ENCODE peak calls at places on chromosomes 11 and 22, in four cellular contexts. One of them, this sample, is unnamed.

GRCh38 chr11:613369-613968 is 2.3 kb downstream of the IRF7 start:
- DNase-seq in head of caudate nucleus: peak; percentile 79
- DNase-seq in naive thymus-derived CD4-positive, alpha-beta T cell: peak; percentile 20
- DNase-seq in stimulated activated CD4-positive, alpha-beta T cell treated with anti-CD3 and anti-CD28 coated beads, Interleukin-1b, Interleukin-23, amount 100 ng/mL, for 1 hour: peak; percentile 61
- DNase-seq in this sample: no peak

GRCh38 chr22:45302047-45302446 is 7.7 kb upstream of the FAM118A start:
- DNase-seq in naive thymus-derived CD4-positive, alpha-beta T cell: no peak
- DNase-seq in stimulated activated CD4-positive, alpha-beta T cell treated with anti-CD3 and anti-CD28 coated beads, Interleukin-1b, Interleukin-23, amount 100 ng/mL, for 1 hour: no peak
- DNase-seq in head of caudate nucleus: no peak
- DNase-seq in this sample: no peak

GRCh38 chr22:47110817-47111443 is 348.5 kb downstream of the TBC1D22A start:
- DNase-seq in naive thymus-derived CD4-positive, alpha-beta T cell: no peak
- DNase-seq in stimulated activated CD4-positive, alpha-beta T cell treated with anti-CD3 and anti-CD28 coated beads, Interleukin-1b, Interleukin-23, amount 100 ng/mL, for 1 hour: no peak
- DNase-seq in head of caudate nucleus: no peak
- DNase-seq in this sample: no peak

GRCh38 chr22:32957093-32957835 is 100.9 kb downstream of the SYN3 start:
- DNase-seq in stimulated activated CD4-positive, alpha-beta T cell treated with anti-CD3 and anti-CD28 coated beads, Interleukin-1b, Interleukin-23, amount 100 ng/mL, for 1 hour: no peak
- DNase-seq in naive thymus-derived CD4-positive, alpha-beta T cell: no peak
- DNase-seq in head of caudate nucleus: no peak
- DNase-seq in this sample: no peak

GRCh38 chr11:107598225-107599139 is 7.5 kb downstream of the ELMOD1 start:
- DNase-seq in naive thymus-derived CD4-positive, alpha-beta T cell: no peak
- DNase-seq in head of caudate nucleus: no peak
- DNase-seq in stimulated activated CD4-positive, alpha-beta T cell treated with anti-CD3 and anti-CD28 coated beads, Interleukin-1b, Interleukin-23, amount 100 ng/mL, for 1 hour: no peak
- DNase-seq in this sample: no peak

GRCh38 chr11:2886191-2886894 is 768 bp upstream of the CDKN1C start:
- DNase-seq in naive thymus-derived CD4-positive, alpha-beta T cell: no peak
- DNase-seq in stimulated activated CD4-positive, alpha-beta T cell treated with anti-CD3 and anti-CD28 coated beads, Interleukin-1b, Interleukin-23, amount 100 ng/mL, for 1 hour: no peak
- DNase-seq in head of caudate nucleus: peak; percentile 75
- DNase-seq in this sample: no peak

GRCh38 chr22:42814215-42814614 is 42.9 kb downstream of the ARFGAP3 start:
- DNase-seq in stimulated activated CD4-positive, alpha-beta T cell treated with anti-CD3 and anti-CD28 coated beads, Interleukin-1b, Interleukin-23, amount 100 ng/mL, for 1 hour: no peak
- DNase-seq in head of caudate nucleus: no peak
- DNase-seq in naive thymus-derived CD4-positive, alpha-beta T cell: no peak
- DNase-seq in this sample: no peak

GRCh38 chr11:17275376-17276235 is 933 bp upstream of the NUCB2 start:
- DNase-seq in naive thymus-derived CD4-positive, alpha-beta T cell: no peak
- DNase-seq in head of caudate nucleus: no peak
- DNase-seq in stimulated activated CD4-positive, alpha-beta T cell treated with anti-CD3 and anti-CD28 coated beads, Interleukin-1b, Interleukin-23, amount 100 ng/mL, for 1 hour: no peak
- DNase-seq in this sample: no peak

GRCh38 chr11:121889931-121890330 is 226.1 kb downstream of the BLID start:
- DNase-seq in head of caudate nucleus: no peak
- DNase-seq in stimulated activated CD4-positive, alpha-beta T cell treated with anti-CD3 and anti-CD28 coated beads, Interleukin-1b, Interleukin-23, amount 100 ng/mL, for 1 hour: no peak
- DNase-seq in naive thymus-derived CD4-positive, alpha-beta T cell: no peak
- DNase-seq in this sample: no peak

GRCh38 chr11:90555477-90555876 is 332.6 kb upstream of the CHORDC1 start:
- DNase-seq in naive thymus-derived CD4-positive, alpha-beta T cell: no peak
- DNase-seq in stimulated activated CD4-positive, alpha-beta T cell treated with anti-CD3 and anti-CD28 coated beads, Interleukin-1b, Interleukin-23, amount 100 ng/mL, for 1 hour: no peak
- DNase-seq in head of caudate nucleus: no peak
- DNase-seq in this sample: no peak

GRCh38 chr11:65468874-65469333 is 29.9 kb upstream of the MALAT1 start:
- DNase-seq in naive thymus-derived CD4-positive, alpha-beta T cell: no peak
- DNase-seq in head of caudate nucleus: peak; percentile 62
- DNase-seq in stimulated activated CD4-positive, alpha-beta T cell treated with anti-CD3 and anti-CD28 coated beads, Interleukin-1b, Interleukin-23, amount 100 ng/mL, for 1 hour: no peak
- DNase-seq in this sample: no peak

GRCh38 chr22:45891471-45891995 is 85.4 kb downstream of the WNT7B start:
- DNase-seq in naive thymus-derived CD4-positive, alpha-beta T cell: no peak
- DNase-seq in head of caudate nucleus: no peak
- DNase-seq in stimulated activated CD4-positive, alpha-beta T cell treated with anti-CD3 and anti-CD28 coated beads, Interleukin-1b, Interleukin-23, amount 100 ng/mL, for 1 hour: no peak
- DNase-seq in this sample: no peak

GRCh38 chr11:117597083-117597482 is 199.9 kb downstream of the DSCAML1 start:
- DNase-seq in head of caudate nucleus: peak; percentile 53
- DNase-seq in naive thymus-derived CD4-positive, alpha-beta T cell: no peak
- DNase-seq in stimulated activated CD4-positive, alpha-beta T cell treated with anti-CD3 and anti-CD28 coated beads, Interleukin-1b, Interleukin-23, amount 100 ng/mL, for 1 hour: no peak
- DNase-seq in this sample: no peak

GRCh38 chr22:41048791-41049717 is 43.3 kb upstream of the EP300 start:
- DNase-seq in stimulated activated CD4-positive, alpha-beta T cell treated with anti-CD3 and anti-CD28 coated beads, Interleukin-1b, Interleukin-23, amount 100 ng/mL, for 1 hour: no peak
- DNase-seq in naive thymus-derived CD4-positive, alpha-beta T cell: no peak
- DNase-seq in head of caudate nucleus: peak; percentile 48
- DNase-seq in this sample: no peak

GRCh38 chr11:392102-392777 is 1.8 kb upstream of the PKP3 start:
- DNase-seq in naive thymus-derived CD4-positive, alpha-beta T cell: no peak
- DNase-seq in stimulated activated CD4-positive, alpha-beta T cell treated with anti-CD3 and anti-CD28 coated beads, Interleukin-1b, Interleukin-23, amount 100 ng/mL, for 1 hour: no peak
- DNase-seq in head of caudate nucleus: no peak
- DNase-seq in this sample: no peak

GRCh38 chr11:47466201-47466600 is 17.3 kb upstream of the RAPSN start:
- DNase-seq in naive thymus-derived CD4-positive, alpha-beta T cell: no peak
- DNase-seq in head of caudate nucleus: no peak
- DNase-seq in stimulated activated CD4-positive, alpha-beta T cell treated with anti-CD3 and anti-CD28 coated beads, Interleukin-1b, Interleukin-23, amount 100 ng/mL, for 1 hour: no peak
- DNase-seq in this sample: no peak

GRCh38 chr22:39288135-39288898 is 31.1 kb downstream of the RPL3 start:
- DNase-seq in naive thymus-derived CD4-positive, alpha-beta T cell: no peak
- DNase-seq in stimulated activated CD4-positive, alpha-beta T cell treated with anti-CD3 and anti-CD28 coated beads, Interleukin-1b, Interleukin-23, amount 100 ng/mL, for 1 hour: no peak
- DNase-seq in head of caudate nucleus: no peak
- DNase-seq in this sample: no peak

GRCh38 chr11:68659158-68659921 is 25.0 kb upstream of the GAL start:
- DNase-seq in head of caudate nucleus: no peak
- DNase-seq in stimulated activated CD4-positive, alpha-beta T cell treated with anti-CD3 and anti-CD28 coated beads, Interleukin-1b, Interleukin-23, amount 100 ng/mL, for 1 hour: no peak
- DNase-seq in naive thymus-derived CD4-positive, alpha-beta T cell: no peak
- DNase-seq in this sample: no peak

GRCh38 chr11:45791524-45791923 is 13.4 kb upstream of the SLC35C1 start:
- DNase-seq in naive thymus-derived CD4-positive, alpha-beta T cell: no peak
- DNase-seq in head of caudate nucleus: no peak
- DNase-seq in stimulated activated CD4-positive, alpha-beta T cell treated with anti-CD3 and anti-CD28 coated beads, Interleukin-1b, Interleukin-23, amount 100 ng/mL, for 1 hour: no peak
- DNase-seq in this sample: no peak

GRCh38 chr22:29555065-29555644 is 1.6 kb upstream of the THOC5 start:
- DNase-seq in head of caudate nucleus: peak; percentile 37
- DNase-seq in stimulated activated CD4-positive, alpha-beta T cell treated with anti-CD3 and anti-CD28 coated beads, Interleukin-1b, Interleukin-23, amount 100 ng/mL, for 1 hour: no peak
- DNase-seq in naive thymus-derived CD4-positive, alpha-beta T cell: no peak
- DNase-seq in this sample: no peak

GRCh38 chr11:86453290-86454030 is 78.8 kb downstream of the CCDC81 start:
- DNase-seq in naive thymus-derived CD4-positive, alpha-beta T cell: no peak
- DNase-seq in stimulated activated CD4-positive, alpha-beta T cell treated with anti-CD3 and anti-CD28 coated beads, Interleukin-1b, Interleukin-23, amount 100 ng/mL, for 1 hour: no peak
- DNase-seq in head of caudate nucleus: no peak
- DNase-seq in this sample: no peak

GRCh38 chr11:74141274-74141695 is 29.5 kb downstream of the C2CD3 start:
- DNase-seq in head of caudate nucleus: no peak
- DNase-seq in stimulated activated CD4-positive, alpha-beta T cell treated with anti-CD3 and anti-CD28 coated beads, Interleukin-1b, Interleukin-23, amount 100 ng/mL, for 1 hour: no peak
- DNase-seq in naive thymus-derived CD4-positive, alpha-beta T cell: no peak
- DNase-seq in this sample: no peak

GRCh38 chr11:120034176-120034575 is 103.7 kb downstream of the TRIM29 start:
- DNase-seq in stimulated activated CD4-positive, alpha-beta T cell treated with anti-CD3 and anti-CD28 coated beads, Interleukin-1b, Interleukin-23, amount 100 ng/mL, for 1 hour: no peak
- DNase-seq in naive thymus-derived CD4-positive, alpha-beta T cell: no peak
- DNase-seq in head of caudate nucleus: no peak
- DNase-seq in this sample: no peak

GRCh38 chr11:63871962-63872832 is 33.3 kb downstream of the MARK2 start:
- DNase-seq in naive thymus-derived CD4-positive, alpha-beta T cell: no peak
- DNase-seq in head of caudate nucleus: peak; percentile 79
- DNase-seq in stimulated activated CD4-positive, alpha-beta T cell treated with anti-CD3 and anti-CD28 coated beads, Interleukin-1b, Interleukin-23, amount 100 ng/mL, for 1 hour: no peak
- DNase-seq in this sample: no peak

GRCh38 chr22:20607157-20607907 is 99.9 kb downstream of the MED15 start:
- DNase-seq in stimulated activated CD4-positive, alpha-beta T cell treated with anti-CD3 and anti-CD28 coated beads, Interleukin-1b, Interleukin-23, amount 100 ng/mL, for 1 hour: no peak
- DNase-seq in naive thymus-derived CD4-positive, alpha-beta T cell: no peak
- DNase-seq in head of caudate nucleus: no peak
- DNase-seq in this sample: no peak

GRCh38 chr11:116948375-116948774 is 111.0 kb upstream of the APOA1 start:
- DNase-seq in stimulated activated CD4-positive, alpha-beta T cell treated with anti-CD3 and anti-CD28 coated beads, Interleukin-1b, Interleukin-23, amount 100 ng/mL, for 1 hour: no peak
- DNase-seq in naive thymus-derived CD4-positive, alpha-beta T cell: no peak
- DNase-seq in head of caudate nucleus: no peak
- DNase-seq in this sample: no peak

GRCh38 chr11:62055970-62056369 is 67.8 kb upstream of the INCENP start:
- DNase-seq in head of caudate nucleus: no peak
- DNase-seq in stimulated activated CD4-positive, alpha-beta T cell treated with anti-CD3 and anti-CD28 coated beads, Interleukin-1b, Interleukin-23, amount 100 ng/mL, for 1 hour: no peak
- DNase-seq in naive thymus-derived CD4-positive, alpha-beta T cell: no peak
- DNase-seq in this sample: no peak

GRCh38 chr11:2550606-2550970 is 105.8 kb downstream of the KCNQ1 start:
- DNase-seq in stimulated activated CD4-positive, alpha-beta T cell treated with anti-CD3 and anti-CD28 coated beads, Interleukin-1b, Interleukin-23, amount 100 ng/mL, for 1 hour: no peak
- DNase-seq in head of caudate nucleus: peak; percentile 13
- DNase-seq in naive thymus-derived CD4-positive, alpha-beta T cell: no peak
- DNase-seq in this sample: no peak

GRCh38 chr11:77589181-77589520 is 602 bp upstream of the AQP11 start:
- DNase-seq in naive thymus-derived CD4-positive, alpha-beta T cell: no peak
- DNase-seq in head of caudate nucleus: no peak
- DNase-seq in stimulated activated CD4-positive, alpha-beta T cell treated with anti-CD3 and anti-CD28 coated beads, Interleukin-1b, Interleukin-23, amount 100 ng/mL, for 1 hour: no peak
- DNase-seq in this sample: no peak

GRCh38 chr11:28490763-28491382 is 382.7 kb downstream of the METTL15 start:
- DNase-seq in stimulated activated CD4-positive, alpha-beta T cell treated with anti-CD3 and anti-CD28 coated beads, Interleukin-1b, Interleukin-23, amount 100 ng/mL, for 1 hour: no peak
- DNase-seq in head of caudate nucleus: no peak
- DNase-seq in naive thymus-derived CD4-positive, alpha-beta T cell: no peak
- DNase-seq in this sample: no peak

GRCh38 chr11:340539-341512 is 20.2 kb upstream of the IFITM3 start:
- DNase-seq in naive thymus-derived CD4-positive, alpha-beta T cell: no peak
- DNase-seq in head of caudate nucleus: no peak
- DNase-seq in stimulated activated CD4-positive, alpha-beta T cell treated with anti-CD3 and anti-CD28 coated beads, Interleukin-1b, Interleukin-23, amount 100 ng/mL, for 1 hour: no peak
- DNase-seq in this sample: no peak

GRCh38 chr11:115201121-115201792 is 303.0 kb downstream of the CADM1 start:
- DNase-seq in head of caudate nucleus: no peak
- DNase-seq in naive thymus-derived CD4-positive, alpha-beta T cell: no peak
- DNase-seq in stimulated activated CD4-positive, alpha-beta T cell treated with anti-CD3 and anti-CD28 coated beads, Interleukin-1b, Interleukin-23, amount 100 ng/mL, for 1 hour: no peak
- DNase-seq in this sample: no peak

This sample was measured in cortex of kidney.